ENCODE peak calls at places on chromosomes 12 and 14, in eight cellular contexts. H is RCC 7860; V is T-cell; E is NCI-H69; F is stimulated activated naive CD4-positive, alpha-beta T cell; K is GM10248; Q is HT1080; C is cardiac muscle cell. W is an unnamed sample.

GRCh38 chr14:75041613-75042012 is 9.7 kb downstream of the MLH3 start:
- DNase-seq in F (no peak), Q (peak), E (no peak), H (peak), V (no peak), C (no peak), K (no peak), W (no peak)

GRCh38 chr14:98977451-98977850 is 294.5 kb downstream of the BCL11B start:
- DNase-seq in K (no peak), C (no peak), Q (no peak), H (no peak), V (no peak), E (no peak), F (no peak), W (no peak)

GRCh38 chr12:42744539-42745156 is 155.1 kb upstream of the PRICKLE1 start:
- DNase-seq in Q (no peak), E (peak), V (no peak), H (no peak), K (no peak), C (no peak), F (no peak), W (no peak)

GRCh38 chr12:10016881-10017280 is 6.5 kb downstream of the CLEC12B start:
- DNase-seq in H (no peak), F (no peak), V (no peak), C (no peak), K (no peak), Q (peak), E (no peak), W (no peak)

GRCh38 chr12:50265770-50266524 is 17.4 kb downstream of the LIMA1 start:
- DNase-seq in V (no peak), H (no peak), Q (no peak), C (no peak), E (no peak), K (no peak), F (no peak), W (no peak)

GRCh38 chr14:75401356-75401755 is 26.5 kb upstream of the JDP2 start:
- DNase-seq in K (no peak), C (no peak), Q (no peak), F (no peak), V (no peak), H (no peak), E (no peak), W (peak)

GRCh38 chr14:95408731-95409471 is 89.2 kb upstream of the CLMN start:
- DNase-seq in K (no peak), C (no peak), Q (no peak), V (no peak), E (no peak), F (no peak), H (no peak), W (no peak)

GRCh38 chr12:103505371-103506236 is 9.8 kb upstream of the C12orf42 start:
- DNase-seq in V (no peak), H (peak), C (no peak), K (peak), E (no peak), Q (peak), F (no peak), W (no peak)

GRCh38 chr14:65296402-65296801 is 116.1 kb upstream of the FUT8 start:
- DNase-seq in Q (no peak), H (no peak), K (no peak), F (no peak), E (no peak), V (no peak), C (no peak), W (no peak)

GRCh38 chr12:113980537-113981337 is 14.6 kb upstream of the RBM19 start:
- DNase-seq in H (peak), C (peak), E (peak), V (no peak), K (peak), Q (peak), F (no peak), W (no peak)

GRCh38 chr14:58677996-58678395 is 40.2 kb downstream of the DACT1 start:
- DNase-seq in H (no peak), K (no peak), E (no peak), V (no peak), F (no peak), Q (no peak), C (no peak), W (no peak)

GRCh38 chr12:46468159-46468558 is 95.6 kb upstream of the SLC38A2 start:
- DNase-seq in C (no peak), K (no peak), Q (peak), V (no peak), H (no peak), E (no peak), F (no peak), W (no peak)

GRCh38 chr14:102594514-102595175 is 2.2 kb downstream of the RCOR1 start:
- DNase-seq in V (peak), Q (peak), C (peak), E (peak), F (no peak), H (peak), K (peak), W (peak)

GRCh38 chr14:22178330-22178981 is 410.6 kb downstream of the DAD1 start:
- DNase-seq in K (no peak), V (no peak), Q (no peak), F (peak), H (no peak), E (no peak), C (no peak), W (no peak)

GRCh38 chr14:103301512-103302197 is 32.4 kb upstream of the EIF5 start:
- DNase-seq in E (no peak), V (no peak), C (no peak), H (no peak), Q (no peak), K (no peak), F (no peak), W (peak)

GRCh38 chr12:51855586-51856428 is 7.3 kb upstream of the FIGNL2 start:
- DNase-seq in Q (peak), H (no peak), F (no peak), C (peak), E (no peak), K (no peak), V (no peak), W (no peak)

GRCh38 chr14:104387000-104387384 is 192.6 kb upstream of the C14orf180 start:
- DNase-seq in K (peak), E (peak), C (no peak), H (no peak), V (no peak), F (no peak), Q (no peak), W (no peak)

GRCh38 chr14:101707285-101707842 is 54.1 kb upstream of the PPP2R5C start:
- DNase-seq in C (peak), Q (peak), E (peak), H (peak), F (peak), K (peak), V (peak), W (peak)